ENCODE peak calls at places on chromosomes 4 and X, in seven cellular contexts. I, B, J, N, M, D and U are unnamed samples.

GRCh38 chr4:70183168-70183939 is 12.2 kb upstream of the ODAM start:
- DNase-seq in M (peak), J (no peak), D (peak), B (no peak), I (no peak), N (peak), U (no peak)

GRCh38 chr4:64271601-64272081 is 137.6 kb downstream of the TECRL start:
- DNase-seq in D (peak), J (no peak), I (no peak), M (no peak), B (no peak), N (no peak), U (no peak)

GRCh38 chrX:132407704-132408103 is 81.1 kb downstream of the MBNL3 start:
- DNase-seq in N (no peak), B (no peak), J (no peak), M (no peak), D (no peak), I (no peak), U (no peak)

GRCh38 chrX:121146059-121146628 is 98.7 kb downstream of the GLUD2 start:
- DNase-seq in D (no peak), B (no peak), J (no peak), M (no peak), I (no peak), N (no peak), U (no peak)

GRCh38 chrX:20514358-20514757 is 247.6 kb upstream of the RPS6KA3 start:
- DNase-seq in M (no peak), J (no peak), D (peak), N (peak), B (no peak), I (no peak), U (no peak)

GRCh38 chrX:155888139-155888538 is 7.0 kb downstream of the VAMP7 start:
- DNase-seq in M (no peak), I (no peak), D (peak), J (no peak), N (peak), B (no peak), U (no peak)

GRCh38 chrX:49910344-49910743 is 12.1 kb upstream of the CLCN5 start:
- DNase-seq in M (no peak), J (no peak), I (no peak), D (no peak), N (no peak), B (no peak), U (no peak)

GRCh38 chr4:153207561-153207960 is 3.3 kb downstream of the TRIM2 start:
- DNase-seq in D (peak), J (no peak), M (no peak), I (no peak), B (peak), N (no peak), U (no peak)

GRCh38 chrX:68827256-68827655 is 1.6 kb upstream of the EFNB1 start:
- DNase-seq in J (no peak), D (no peak), I (no peak), N (no peak), M (no peak), B (no peak), U (peak)

GRCh38 chrX:68830486-68831404 is 1.9 kb downstream of the EFNB1 start:
- DNase-seq in D (no peak), N (no peak), M (peak), I (no peak), J (no peak), B (peak), U (no peak)

GRCh38 chrX:68829594-68830485 is 1.0 kb downstream of the EFNB1 start:
- DNase-seq in M (peak), B (peak), D (peak), N (no peak), I (no peak), J (no peak), U (peak)

GRCh38 chrX:68827848-68828562 is 816 bp upstream of the EFNB1 start:
- DNase-seq in D (peak), B (peak), I (peak), J (peak), N (peak), M (peak), U (peak)

DNA sequence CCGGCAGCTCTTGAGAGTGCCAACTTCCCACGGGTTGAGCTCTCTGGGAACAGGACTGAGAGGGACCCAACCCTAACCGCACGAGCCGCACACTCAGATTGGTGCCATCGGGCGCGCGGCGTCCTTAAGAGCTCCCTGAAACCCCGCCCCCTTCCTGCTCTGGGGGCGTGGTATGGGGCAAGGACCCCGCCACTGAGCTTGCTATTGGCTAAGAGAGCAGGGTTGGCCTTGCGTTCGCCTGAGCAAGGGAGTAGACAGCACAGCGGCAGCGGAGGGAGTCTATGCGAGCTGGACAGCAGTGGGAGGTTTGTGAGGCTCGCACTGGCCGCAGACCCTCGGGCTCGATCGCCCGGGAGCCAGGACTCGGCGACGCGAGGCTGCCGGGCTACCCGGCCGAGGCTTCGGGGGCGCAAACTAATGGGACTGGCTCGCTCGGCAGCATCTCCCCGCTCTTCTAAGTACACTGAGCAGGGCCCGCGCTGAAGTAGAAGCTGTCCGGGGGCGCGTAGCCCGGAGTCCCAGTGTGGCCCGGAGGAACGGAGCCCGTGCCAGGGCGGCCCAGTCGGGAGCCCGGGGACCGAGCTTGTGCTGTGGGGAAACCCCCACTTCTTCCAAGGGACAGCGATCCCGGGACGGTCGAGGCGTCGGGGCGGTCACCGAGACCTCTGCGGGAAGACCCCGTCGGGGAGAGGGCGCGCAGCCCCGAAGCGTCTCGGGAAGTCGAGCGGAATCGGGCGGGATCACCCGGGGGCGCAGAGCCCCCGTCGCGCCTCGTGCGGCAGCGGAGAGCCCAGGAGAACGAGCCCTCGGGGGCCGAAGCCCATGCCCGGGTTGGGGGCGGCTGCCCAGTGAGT is at the start of gene EFNB1:
- DNase-seq in D (peak), I (peak), N (peak), B (peak), M (peak), J (peak), U (peak)
- TF ChIP-seq POLR2A in D (peak), I (no peak), N (peak), B (peak), M (no peak), J (peak), U (peak)

DNA sequence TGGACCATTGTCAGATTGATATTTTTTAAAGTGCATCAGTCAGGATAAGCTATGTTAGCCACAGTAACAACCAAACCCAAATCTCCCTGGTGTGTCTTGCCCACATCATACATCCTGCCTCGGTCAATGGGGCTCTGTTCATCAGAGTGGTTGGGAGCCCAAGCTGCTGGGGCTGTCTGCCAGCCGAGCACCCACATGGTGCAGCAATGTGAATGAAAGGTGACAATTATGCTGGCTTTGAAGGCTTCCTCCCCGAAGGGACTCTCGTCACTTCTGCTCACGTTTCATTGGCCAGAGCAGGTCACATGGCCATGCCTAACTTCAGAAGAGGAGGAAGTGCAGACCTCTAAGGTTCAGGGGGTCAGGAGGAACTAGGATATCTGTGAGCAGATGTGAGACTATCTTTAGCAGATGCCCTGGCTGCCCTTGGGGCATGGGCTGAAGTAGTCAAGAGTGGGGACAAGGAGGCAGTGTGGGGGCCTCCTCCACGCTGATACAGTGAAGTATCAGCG is 1.3 kb upstream of the JAKMIP1 start:
- DNase-seq in N (no peak), D (peak), J (peak), M (no peak), B (no peak), I (no peak), U (no peak)
- H3K4me3 ChIP-seq in N (no peak), D (no peak), J (no peak), M (no peak), B (no peak), I (no peak), U (no peak)

GRCh38 chr4:183659029-183659870 is at the start of the genes RWDD4 and TRAPPC11:
- DNase-seq in N (peak), M (peak), I (peak), B (peak), D (peak), J (peak), U (peak)
- TF ChIP-seq POLR2A in N (peak), M (no peak), I (peak), B (peak), D (peak), J (peak), U (peak)

GRCh38 chr4:42655248-42655647 is 1.7 kb downstream of the ATP8A1 start:
- DNase-seq in D (peak), M (no peak), J (no peak), B (no peak), I (no peak), N (no peak), U (no peak)
- H3K4me3 ChIP-seq in D (peak), M (no peak), J (no peak), B (peak), I (peak), N (no peak), U (peak)